ENCODE peak calls at places on chromosomes 5 and 9, in ten cellular contexts. G is GM12891; L is HuH-7.5; K is substantia nigra; Q is activated CD4-positive, CD25-positive, alpha-beta regulatory T cell treated with anti-CD3 and anti-CD28 coated beads, Interleukin-2, amount 50 U/mL, for 16 hours; O is aorta; A is amniotic stem cell; J is Kasumi-1; H is HCT116; D is activated T-cell treated with anti-CD3 and anti-CD28 coated beads for 1 hour. B is an unnamed sample.

GRCh38 chr5:2093859-2094615 is 211.3 kb upstream of the IRX4 start:
- DNase-seq in H (no peak), L (no peak), G (no peak), O (peak), J (no peak), Q (no peak), K (no peak), A (no peak), D (no peak), B (no peak)

GRCh38 chr9:111999319-111999718 is 102.7 kb downstream of the UGCG start:
- DNase-seq in L (no peak), D (no peak), A (no peak), O (no peak), G (no peak), Q (no peak), J (no peak), H (no peak), K (no peak), B (no peak)

GRCh38 chr5:142977363-142978051 is 207.3 kb downstream of the ARHGAP26 start:
- DNase-seq in L (no peak), J (peak), Q (no peak), O (no peak), K (no peak), D (peak), H (no peak), G (no peak), A (no peak), B (no peak)

GRCh38 chr5:151829370-151829769 is 57.6 kb downstream of the G3BP1 start:
- DNase-seq in O (no peak), A (no peak), L (no peak), H (no peak), G (no peak), Q (no peak), D (no peak), J (no peak), K (no peak), B (no peak)

GRCh38 chr5:125269926-125270325 is 523.5 kb upstream of the ZNF608 start:
- DNase-seq in K (no peak), A (no peak), H (no peak), D (no peak), G (no peak), L (no peak), J (no peak), Q (no peak), O (no peak), B (no peak)

GRCh38 chr5:168734657-168735344 is 155.6 kb upstream of the PANK3 start:
- DNase-seq in K (no peak), H (no peak), A (no peak), D (no peak), L (no peak), O (peak), Q (no peak), J (no peak), G (no peak), B (no peak)

GRCh38 chr5:83471405-83472212 is at the start of gene VCAN:
- DNase-seq in A (peak), Q (no peak), O (peak), K (peak), D (no peak), L (peak), H (peak), G (no peak), J (peak), B (peak)

GRCh38 chr5:79560774-79561524 is 47.0 kb upstream of the HOMER1 start:
- DNase-seq in O (no peak), J (peak), L (no peak), Q (no peak), G (no peak), A (peak), K (no peak), D (no peak), H (no peak), B (no peak)

GRCh38 chr5:137751869-137752491 is 2.2 kb downstream of the HNRNPA0 start:
- DNase-seq in D (no peak), A (peak), K (no peak), H (peak), J (peak), Q (no peak), G (no peak), O (no peak), L (no peak), B (peak)

GRCh38 chr5:112004867-112005532 is 248.0 kb upstream of the NREP start:
- DNase-seq in L (no peak), D (no peak), G (no peak), O (no peak), J (no peak), K (no peak), Q (no peak), H (no peak), A (no peak), B (no peak)

GRCh38 chr5:36870399-36871040 is 6.0 kb upstream of the NIPBL start:
- DNase-seq in L (peak), O (no peak), H (peak), G (no peak), K (no peak), J (peak), D (no peak), A (peak), Q (no peak), B (no peak)

GRCh38 chr9:134709512-134710270 is 68.1 kb downstream of the COL5A1 start:
- DNase-seq in G (no peak), O (peak), L (no peak), Q (no peak), K (no peak), H (no peak), D (no peak), J (no peak), A (no peak), B (no peak)

GRCh38 chr5:51559921-51560658 is 176.8 kb downstream of the ISL1 start:
- DNase-seq in D (no peak), G (no peak), O (no peak), H (no peak), L (no peak), A (no peak), J (no peak), Q (no peak), K (no peak), B (no peak)

B was measured in transverse colon.